ENCODE peak calls at places on chromosomes 13 and 19, in seven cellular contexts. Q is NCI-H1417; E is activated CD4-positive, alpha-beta T cell treated with anti-CD3 and anti-CD28 coated beads for 1 hour; B is PC-9; J is stimulated activated CD8-positive, alpha-beta memory T cell treated with anti-CD3 and anti-CD28 coated beads, Interleukin-7, amount 100 ng/mL, for 48 hours; I is GOT3; K is osteocyte. F is an unnamed sample.

GRCh38 chr13:43835701-43836100 is 43.8 kb downstream of the CCDC122 start:
- DNase-seq in Q (no peak), E (no peak), B (no peak), J (no peak), I (no peak), K (no peak), F (no peak)

GRCh38 chr13:60756306-60756705 is 359.3 kb downstream of the TDRD3 start:
- DNase-seq in Q (no peak), E (no peak), B (no peak), J (no peak), I (no peak), K (no peak), F (no peak)

GRCh38 chr19:57512845-57513244 is 13.1 kb downstream of the ZNF773 start:
- DNase-seq in Q (no peak), E (no peak), B (no peak), J (no peak), I (no peak), K (peak), F (no peak)

GRCh38 chr13:98784666-98785065 is 32.2 kb upstream of the SLC15A1 start:
- DNase-seq in Q (no peak), E (no peak), B (peak), J (no peak), I (no peak), K (no peak), F (no peak)

GRCh38 chr13:114050536-114051450 is 76.9 kb upstream of the C13orf46 start:
- DNase-seq in Q (no peak), E (no peak), B (no peak), J (no peak), I (no peak), K (no peak), F (no peak)

GRCh38 chr13:94712812-94713555 is 639 bp upstream of the SOX21 start:
- DNase-seq in Q (peak), E (no peak), B (no peak), J (no peak), I (peak), K (no peak), F (no peak)

GRCh38 chr19:57351867-57352266 is 796 bp downstream of the ZNF304 start:
- DNase-seq in Q (no peak), E (no peak), B (no peak), J (no peak), I (no peak), K (no peak), F (no peak)

GRCh38 chr19:8697671-8698432 is 743 bp downstream of the ACTL9 start:
- DNase-seq in Q (no peak), E (no peak), B (no peak), J (no peak), I (no peak), K (peak), F (no peak)

GRCh38 chr13:32984857-32985626 is 31.2 kb upstream of the KL start:
- DNase-seq in Q (no peak), E (no peak), B (peak), J (no peak), I (no peak), K (no peak), F (peak)

GRCh38 chr19:7257148-7258041 is 36.8 kb downstream of the INSR start:
- DNase-seq in Q (no peak), E (no peak), B (peak), J (no peak), I (no peak), K (no peak), F (peak)

GRCh38 chr13:27496006-27496405 is 45.6 kb upstream of the MTIF3 start:
- DNase-seq in Q (no peak), E (no peak), B (no peak), J (no peak), I (no peak), K (peak), F (no peak)

GRCh38 chr19:47379398-47379938 is 30.4 kb downstream of the DHX34 start:
- DNase-seq in Q (no peak), E (no peak), B (no peak), J (no peak), I (no peak), K (no peak), F (no peak)

GRCh38 chr19:2186071-2186846 is 22.5 kb downstream of the DOT1L start:
- DNase-seq in Q (no peak), E (no peak), B (no peak), J (no peak), I (no peak), K (peak), F (no peak)

GRCh38 chr19:21463449-21464105 is 41.8 kb upstream of the ZNF429 start:
- DNase-seq in Q (peak), E (no peak), B (no peak), J (no peak), I (no peak), K (no peak), F (peak)

F was measured in H4.